ENCODE peak calls at places on chromosome 2, in eight cellular contexts. Z, E, L, T, M, K, F and B are unnamed samples.

GRCh38 chr2:206989306-206989705 is 50.0 kb downstream of the CPO start:
- DNase-seq in Z (no peak), E (peak), L (peak), T (no peak), M (peak), K (peak), F (peak), B (peak)

GRCh38 chr2:146853741-146854444 is 990.9 kb upstream of the ACVR2A start:
- DNase-seq in Z (no peak), E (no peak), L (no peak), T (no peak), M (no peak), K (peak), F (no peak), B (peak)

GRCh38 chr2:230738391-230738811 is 25.8 kb downstream of the CAB39 start:
- DNase-seq in Z (no peak), E (no peak), L (no peak), T (no peak), M (no peak), K (no peak), F (peak), B (no peak)

GRCh38 chr2:174332607-174333001 is 2.1 kb upstream of the SP9 start:
- DNase-seq in Z (no peak), E (no peak), L (peak), T (no peak), M (peak), K (no peak), F (peak), B (no peak)

GRCh38 chr2:164754157-164755093 is 87.2 kb downstream of the COBLL1 start:
- DNase-seq in Z (no peak), E (peak), L (no peak), T (no peak), M (no peak), K (no peak), F (no peak), B (no peak)

GRCh38 chr2:231190531-231191197 is 7.8 kb upstream of the ARMC9 start:
- DNase-seq in Z (no peak), E (no peak), L (peak), T (no peak), M (peak), K (peak), F (peak), B (no peak)

GRCh38 chr2:186503827-186504606 is 18.0 kb downstream of the ZC3H15 start:
- DNase-seq in Z (no peak), E (no peak), L (no peak), T (no peak), M (no peak), K (peak), F (peak), B (peak)

GRCh38 chr2:215313219-215313656 is 1.4 kb downstream of the ATIC start:
- DNase-seq in Z (no peak), E (no peak), L (no peak), T (no peak), M (no peak), K (no peak), F (no peak), B (no peak)

GRCh38 chr2:176621350-176621749 is 352.1 kb downstream of the MTX2 start:
- DNase-seq in Z (no peak), E (no peak), L (no peak), T (no peak), M (no peak), K (no peak), F (no peak), B (no peak)

GRCh38 chr2:74513605-74514367 is 464 bp upstream of the TLX2 start:
- DNase-seq in Z (no peak), E (no peak), L (peak), T (no peak), M (peak), K (no peak), F (peak), B (no peak)

GRCh38 chr2:64359892-64360657 is 93.9 kb upstream of the LGALSL start:
- DNase-seq in Z (no peak), E (peak), L (peak), T (peak), M (peak), K (peak), F (peak), B (peak)